ENCODE peak calls at places on chromosomes 6 and 20, in five cellular contexts. One of them, this sample, is unnamed.

GRCh38 chr20:872855-873520 is 39.5 kb downstream of the FAM110A start:
- DNase-seq in K562: peak; percentile 21
- DNase-seq in HepG2: no peak
- DNase-seq in GM12878: no peak
- DNase-seq in A549: no peak
- DNase-seq in this sample: peak; percentile 23

GRCh38 chr6:143271024-143271423 is 179.5 kb downstream of the ADAT2 start:
- DNase-seq in K562: no peak
- DNase-seq in A549: no peak
- DNase-seq in HepG2: peak; percentile 37
- DNase-seq in GM12878: no peak
- DNase-seq in this sample: no peak

GRCh38 chr20:47963022-47963421 is 177.7 kb upstream of the SULF2 start:
- DNase-seq in HepG2: no peak
- DNase-seq in K562: no peak
- DNase-seq in A549: no peak
- DNase-seq in GM12878: no peak
- DNase-seq in this sample: no peak

GRCh38 chr20:45857836-45858250 is 429 bp downstream of the ZSWIM3 start:
- DNase-seq in A549: no peak
- DNase-seq in GM12878: peak; percentile 31
- DNase-seq in K562: peak; percentile 81
- DNase-seq in HepG2: no peak
- DNase-seq in this sample: no peak

GRCh38 chr20:37556538-37556937 is 28.9 kb upstream of the BLCAP start:
- DNase-seq in A549: no peak
- DNase-seq in HepG2: no peak
- DNase-seq in K562: no peak
- DNase-seq in GM12878: no peak
- DNase-seq in this sample: no peak

GRCh38 chr6:37321516-37321915 is 32.3 kb upstream of the RNF8 start:
- DNase-seq in K562: no peak
- DNase-seq in GM12878: no peak
- DNase-seq in A549: no peak
- DNase-seq in HepG2: no peak
- DNase-seq in this sample: no peak

GRCh38 chr6:42099340-42100028 is 42.9 kb downstream of the C6orf132 start:
- DNase-seq in A549: no peak
- DNase-seq in K562: peak; percentile 60
- DNase-seq in GM12878: no peak
- DNase-seq in HepG2: peak; percentile 39
- DNase-seq in this sample: no peak

GRCh38 chr6:158545043-158545966 is 14.6 kb upstream of the TMEM181 start:
- DNase-seq in K562: no peak
- DNase-seq in HepG2: peak; percentile 91
- DNase-seq in GM12878: no peak
- DNase-seq in A549: no peak
- DNase-seq in this sample: no peak

DNA sequence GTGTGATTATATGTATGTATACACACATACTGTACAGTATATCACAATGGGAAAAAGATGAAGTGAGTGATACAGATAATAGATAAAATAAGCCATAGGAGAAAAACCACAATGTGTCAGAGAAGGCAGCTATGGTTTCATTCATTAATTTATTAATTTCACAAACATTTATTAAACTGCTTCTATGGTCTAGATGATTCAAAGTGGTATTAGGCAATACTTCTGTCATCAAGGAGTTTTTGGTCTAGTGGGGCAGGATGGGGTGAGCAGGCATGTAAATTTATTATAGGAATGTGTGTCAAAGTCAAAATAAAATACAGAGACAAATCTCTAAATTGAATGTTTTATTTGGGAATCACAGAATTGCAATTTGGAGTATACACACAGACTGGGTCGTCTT is 65.2 kb upstream of the ANKEF1 start:
- DNase-seq in K562: no peak
- DNase-seq in HepG2: no peak
- DNase-seq in A549: no peak
- DNase-seq in GM12878: no peak
- DNase-seq in this sample: no peak
- TF ChIP-seq HDAC2 in K562: no peak
- TF ChIP-seq HDAC2 in HepG2: no peak
- TF ChIP-seq HDAC2 in A549: no peak
- TF ChIP-seq HDAC2 in GM12878: no peak
- TF ChIP-seq HDAC2 in this sample: no peak

GRCh38 chr6:16128759-16129622 is at the start of gene MYLIP:
- DNase-seq in K562: peak; percentile 100
- DNase-seq in A549: peak; percentile 77
- DNase-seq in HepG2: peak; percentile 93
- DNase-seq in GM12878: peak; percentile 74
- DNase-seq in this sample: peak; percentile 82

GRCh38 chr6:16130932-16131387 is 2.1 kb downstream of the MYLIP start:
- DNase-seq in HepG2: peak; percentile 72
- DNase-seq in A549: peak; percentile 21
- DNase-seq in K562: peak; percentile 82
- DNase-seq in GM12878: peak; percentile 61
- DNase-seq in this sample: no peak

GRCh38 chr6:16127471-16127870 is 1.4 kb upstream of the MYLIP start:
- DNase-seq in A549: no peak
- DNase-seq in HepG2: no peak
- DNase-seq in K562: no peak
- DNase-seq in GM12878: no peak
- DNase-seq in this sample: no peak

GRCh38 chr6:16130437-16130891 is 1.6 kb downstream of the MYLIP start:
- DNase-seq in K562: no peak
- DNase-seq in HepG2: no peak
- DNase-seq in A549: no peak
- DNase-seq in GM12878: no peak
- DNase-seq in this sample: no peak

DNA sequence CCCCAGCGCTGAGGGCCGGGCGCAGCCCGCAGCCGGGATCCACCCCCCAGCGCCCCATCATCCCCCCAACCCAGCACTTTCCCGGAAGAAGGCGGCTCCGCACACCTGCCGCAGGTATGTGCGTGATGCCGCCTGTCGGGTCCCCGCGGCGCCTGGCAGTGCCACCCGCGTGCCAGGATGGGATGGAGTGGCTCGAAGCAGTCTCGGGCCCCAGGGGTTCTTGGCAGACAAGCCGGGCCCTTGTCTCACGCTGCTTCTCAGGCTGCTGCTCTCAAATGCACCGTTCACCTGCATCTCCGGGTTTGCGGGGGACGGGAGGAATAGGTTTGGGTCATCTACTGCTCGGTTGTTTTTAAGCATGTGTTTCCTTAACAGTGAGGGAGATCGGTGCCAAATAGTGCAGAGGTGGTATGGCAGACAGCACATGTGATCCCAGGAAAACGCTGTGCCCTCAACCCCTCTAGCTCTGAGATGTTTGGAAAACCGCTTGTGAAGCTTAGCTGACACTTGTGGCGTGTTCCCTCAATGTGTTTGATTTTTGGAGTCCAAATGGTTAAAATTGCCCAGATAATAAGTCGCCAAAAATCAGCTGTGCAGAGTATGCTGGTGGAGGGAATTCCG is 847 bp downstream of the MYLIP start:
- DNase-seq in GM12878: no peak
- DNase-seq in A549: peak; percentile 5
- DNase-seq in K562: no peak
- DNase-seq in HepG2: no peak
- DNase-seq in this sample: peak; percentile 56
- TF ChIP-seq HDAC2 in GM12878: no peak
- TF ChIP-seq HDAC2 in A549: no peak
- TF ChIP-seq HDAC2 in K562: no peak
- TF ChIP-seq HDAC2 in HepG2: no peak
- TF ChIP-seq HDAC2 in this sample: no peak

GRCh38 chr6:27768556-27768955 is 143.6 kb downstream of the OR2B2 start:
- DNase-seq in A549: no peak
- DNase-seq in GM12878: no peak
- DNase-seq in K562: no peak
- DNase-seq in HepG2: no peak
- DNase-seq in this sample: no peak

GRCh38 chr6:27770724-27771123 is 141.5 kb downstream of the OR2B2 start:
- DNase-seq in K562: no peak
- DNase-seq in GM12878: no peak
- DNase-seq in A549: no peak
- DNase-seq in HepG2: no peak
- DNase-seq in this sample: no peak

GRCh38 chr6:27765028-27765427 is 147.2 kb downstream of the OR2B2 start:
- DNase-seq in GM12878: no peak
- DNase-seq in K562: no peak
- DNase-seq in A549: no peak
- DNase-seq in HepG2: no peak
- DNase-seq in this sample: no peak

GRCh38 chr6:27767851-27768250 is 144.3 kb downstream of the OR2B2 start:
- DNase-seq in K562: no peak
- DNase-seq in GM12878: no peak
- DNase-seq in A549: no peak
- DNase-seq in HepG2: no peak
- DNase-seq in this sample: no peak

GRCh38 chr6:27766405-27766804 is 145.8 kb downstream of the OR2B2 start:
- DNase-seq in HepG2: no peak
- DNase-seq in A549: no peak
- DNase-seq in GM12878: no peak
- DNase-seq in K562: no peak
- DNase-seq in this sample: no peak
- TF ChIP-seq HDAC2 in HepG2: no peak
- TF ChIP-seq HDAC2 in A549: no peak
- TF ChIP-seq HDAC2 in GM12878: no peak
- TF ChIP-seq HDAC2 in K562: no peak
- TF ChIP-seq HDAC2 in this sample: no peak

DNA sequence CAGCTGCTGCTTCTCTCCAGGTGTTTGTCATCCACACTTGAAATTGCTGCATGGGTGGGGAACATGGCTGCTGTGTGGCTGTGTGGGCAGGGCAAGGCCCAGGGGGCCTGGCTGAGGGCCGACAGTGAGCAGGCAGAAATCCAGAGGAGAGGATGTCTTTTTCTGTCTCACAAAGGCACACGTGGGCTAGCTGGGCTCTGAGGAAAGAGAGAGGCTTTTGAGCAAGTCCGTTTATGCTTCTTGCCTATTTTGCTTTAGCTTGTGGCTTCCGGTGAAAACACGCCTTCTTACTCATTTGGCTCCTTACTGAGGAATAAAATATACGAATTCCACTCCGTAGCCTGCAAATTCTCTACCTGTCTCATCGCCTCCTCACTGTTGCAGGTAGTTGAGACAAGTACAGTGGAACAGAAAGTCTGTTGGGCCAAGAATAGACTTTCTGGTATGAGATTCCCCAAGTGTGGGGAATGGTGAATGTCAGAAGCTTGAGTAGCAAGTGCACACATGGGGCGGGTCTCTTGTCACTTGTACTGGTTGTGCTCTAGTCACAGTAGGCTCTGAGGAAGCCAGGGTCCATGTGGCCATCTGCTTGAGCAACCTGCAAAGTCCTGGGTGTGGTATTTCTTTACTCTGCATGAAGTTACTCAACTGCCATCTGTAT is 28.4 kb downstream of the WRNIP1 start:
- DNase-seq in GM12878: no peak
- DNase-seq in HepG2: no peak
- DNase-seq in A549: no peak
- DNase-seq in K562: no peak
- DNase-seq in this sample: no peak
- TF ChIP-seq HDAC2 in GM12878: no peak
- TF ChIP-seq HDAC2 in HepG2: no peak
- TF ChIP-seq HDAC2 in A549: no peak
- TF ChIP-seq HDAC2 in K562: no peak
- TF ChIP-seq HDAC2 in this sample: no peak

GRCh38 chr6:7673063-7673536 is 52.8 kb upstream of the BMP6 start:
- DNase-seq in GM12878: no peak
- DNase-seq in K562: peak; percentile 48
- DNase-seq in A549: no peak
- DNase-seq in HepG2: no peak
- DNase-seq in this sample: peak; percentile 25

GRCh38 chr6:7671581-7671980 is 54.3 kb upstream of the BMP6 start:
- DNase-seq in A549: no peak
- DNase-seq in HepG2: no peak
- DNase-seq in K562: no peak
- DNase-seq in GM12878: no peak
- DNase-seq in this sample: no peak

GRCh38 chr6:7671076-7671475 is 54.8 kb upstream of the BMP6 start:
- DNase-seq in HepG2: no peak
- DNase-seq in A549: no peak
- DNase-seq in GM12878: no peak
- DNase-seq in K562: no peak
- DNase-seq in this sample: no peak

GRCh38 chr6:7674291-7674690 is 51.6 kb upstream of the BMP6 start:
- DNase-seq in K562: no peak
- DNase-seq in HepG2: no peak
- DNase-seq in GM12878: no peak
- DNase-seq in A549: no peak
- DNase-seq in this sample: no peak

GRCh38 chr6:7672066-7673062 is 53.5 kb upstream of the BMP6 start:
- DNase-seq in HepG2: no peak
- DNase-seq in A549: no peak
- DNase-seq in GM12878: no peak
- DNase-seq in K562: no peak
- DNase-seq in this sample: no peak
- TF ChIP-seq HDAC2 in HepG2: no peak
- TF ChIP-seq HDAC2 in A549: no peak
- TF ChIP-seq HDAC2 in GM12878: no peak
- TF ChIP-seq HDAC2 in K562: no peak
- TF ChIP-seq HDAC2 in this sample: no peak